ENCODE peak calls at places on chromosomes 11 and 22, in four cellular contexts. P is stromal cell of bone marrow, V is type B pancreatic cell, K is stomach. F is an unnamed sample.

GRCh38 chr11:1878134-1879031 is 13.3 kb downstream of the PRR33 start:
- DNase-seq in P (no peak), V (no peak), K (no peak), F (no peak)

GRCh38 chr11:62925308-62925707 is 4.1 kb upstream of the CHRM1 start:
- DNase-seq in P (no peak), V (no peak), K (no peak), F (no peak)

GRCh38 chr11:121448431-121448941 is 3.6 kb upstream of the SORL1 start:
- DNase-seq in P (no peak), V (no peak), K (no peak), F (no peak)

GRCh38 chr11:69680688-69681087 is 5.5 kb upstream of the LTO1 start:
- DNase-seq in P (no peak), V (no peak), K (no peak), F (no peak)

GRCh38 chr11:77873345-77873744 is 52.4 kb downstream of the AAMDC start:
- DNase-seq in P (no peak), V (no peak), K (no peak), F (no peak)

GRCh38 chr11:75475767-75476650 is 43.0 kb upstream of the KLHL35 start:
- DNase-seq in P (no peak), V (peak), K (peak), F (peak)

GRCh38 chr11:131579932-131580387 is 209.5 kb downstream of the NTM start:
- DNase-seq in P (peak), V (no peak), K (no peak), F (peak)

GRCh38 chr22:19817561-19818263 is 37.0 kb downstream of the GNB1L start:
- DNase-seq in P (no peak), V (no peak), K (peak), F (no peak)

GRCh38 chr11:127000291-127000968 is at the start of gene KIRREL3:
- DNase-seq in P (no peak), V (no peak), K (no peak), F (no peak)

GRCh38 chr22:46748948-46749681 is 11.1 kb upstream of the CERK start:
- DNase-seq in P (no peak), V (no peak), K (no peak), F (no peak)

GRCh38 chr11:77071077-77071476 is 4.3 kb downstream of the CAPN5 start:
- DNase-seq in P (no peak), V (peak), K (no peak), F (no peak)

GRCh38 chr11:45154276-45154675 is 7.8 kb downstream of the PRDM11 start:
- DNase-seq in P (no peak), V (peak), K (peak), F (no peak)

GRCh38 chr11:75849917-75850316 is 34.9 kb downstream of the UVRAG start:
- DNase-seq in P (no peak), V (no peak), K (no peak), F (no peak)

GRCh38 chr11:117925198-117925925 is 3.8 kb downstream of the TMPRSS13 start:
- DNase-seq in P (no peak), V (no peak), K (no peak), F (no peak)

GRCh38 chr22:49885281-49885680 is 31.6 kb downstream of the ZBED4 start:
- DNase-seq in P (no peak), V (no peak), K (no peak), F (no peak)

GRCh38 chr11:41612415-41612814 is 153.0 kb upstream of the LRRC4C start:
- DNase-seq in P (no peak), V (no peak), K (no peak), F (peak)

GRCh38 chr11:17098632-17099031 is 21.2 kb upstream of the RPS13 start:
- DNase-seq in P (no peak), V (no peak), K (no peak), F (no peak)

GRCh38 chr11:47131136-47131535 is 45.5 kb downstream of the ARFGAP2 start:
- DNase-seq in P (no peak), V (no peak), K (no peak), F (no peak)

GRCh38 chr22:24424001-24424900 is 3.1 kb upstream of the ADORA2A start:
- DNase-seq in P (no peak), V (no peak), K (no peak), F (no peak)

GRCh38 chr22:41915035-41915782 is at the start of gene SHISA8:
- DNase-seq in P (peak), V (no peak), K (peak), F (no peak)

GRCh38 chr11:46930089-46930488 is 6.5 kb upstream of the CSTPP1 start:
- DNase-seq in P (no peak), V (no peak), K (no peak), F (peak)

GRCh38 chr11:125171974-125172373 is 7.4 kb downstream of the PKNOX2 start:
- DNase-seq in P (no peak), V (no peak), K (no peak), F (no peak)

GRCh38 chr11:8930456-8931175 is 2.1 kb downstream of the C11orf16 start:
- DNase-seq in P (no peak), V (no peak), K (no peak), F (no peak)

GRCh38 chr22:29609139-29609538 is 5.7 kb downstream of the NF2 start:
- DNase-seq in P (no peak), V (no peak), K (no peak), F (no peak)

GRCh38 chr22:36258750-36259619 is 6.1 kb downstream of the APOL1 start:
- DNase-seq in P (no peak), V (no peak), K (no peak), F (no peak)

GRCh38 chr11:131302831-131303230 is 67.6 kb upstream of the NTM start:
- DNase-seq in P (peak), V (no peak), K (no peak), F (peak)

GRCh38 chr11:101456812-101457211 is 127.0 kb downstream of the TRPC6 start:
- DNase-seq in P (no peak), V (no peak), K (no peak), F (no peak)

GRCh38 chr11:68297812-68298658 is 14.4 kb upstream of the LRP5 start:
- DNase-seq in P (peak), V (peak), K (peak), F (peak)

GRCh38 chr11:65224939-65225283 is 36.9 kb upstream of the POLA2 start:
- DNase-seq in P (peak), V (no peak), K (peak), F (peak)

GRCh38 chr11:65500262-65501004 is 1.6 kb downstream of the MALAT1 start:
- DNase-seq in P (no peak), V (no peak), K (no peak), F (peak)

GRCh38 chr22:25281675-25282345 is 62.4 kb downstream of the CRYBB2 start:
- DNase-seq in P (no peak), V (no peak), K (no peak), F (no peak)

GRCh38 chr11:116993599-116993998 is 104.6 kb downstream of the SIK3 start:
- DNase-seq in P (no peak), V (no peak), K (no peak), F (no peak)

GRCh38 chr11:111299111-111300026 is 1.0 kb downstream of the POU2AF3 start:
- DNase-seq in P (peak), V (peak), K (peak), F (peak)

GRCh38 chr22:50469377-50470305 is 5.2 kb downstream of the SBF1 start:
- DNase-seq in P (no peak), V (no peak), K (peak), F (peak)

GRCh38 chr22:35437038-35437437 is 37.1 kb downstream of the MCM5 start:
- DNase-seq in P (no peak), V (no peak), K (no peak), F (no peak)

GRCh38 chr22:33400061-33400840 is 342.1 kb upstream of the SYN3 start:
- DNase-seq in P (no peak), V (no peak), K (no peak), F (no peak)

GRCh38 chr11:81804858-81805257 is 928.8 kb downstream of the FAM181B start:
- DNase-seq in P (no peak), V (no peak), K (no peak), F (no peak)

GRCh38 chr11:111571829-111572501 is 30.3 kb upstream of the SIK2 start:
- DNase-seq in P (no peak), V (no peak), K (no peak), F (no peak)

GRCh38 chr11:78397398-78397797 is 20.2 kb downstream of the GAB2 start:
- DNase-seq in P (no peak), V (no peak), K (no peak), F (no peak)

GRCh38 chr11:130070829-130071205 is 1.1 kb downstream of the APLP2 start:
- DNase-seq in P (no peak), V (no peak), K (no peak), F (no peak)

F was measured in H4.